ENCODE peak calls at places on chromosomes 11 and 22, in seven cellular contexts. D is cardiac fibroblast; A is stimulated activated naive CD8-positive, alpha-beta T cell treated with anti-CD3 and anti-CD28 coated beads, Interleukin-15, Interleukin-2, amounts not matched to agents 100 U/mL and 50 U/mL, for 24 hours; H is DMS 273 treated with DMSO at 0.1 percent for 48 hours; J is GM20000; O is fibroblast of the aortic adventitia; N is mesendoderm. Q is an unnamed sample.

GRCh38 chr11:112004389-112004788 is 20.8 kb upstream of the DLAT start:
- DNase-seq in D (no peak), A (peak), H (no peak), J (peak), O (no peak), N (peak), Q (no peak)

GRCh38 chr11:59610289-59610688 is 5.3 kb downstream of the OSBP start:
- DNase-seq in D (no peak), A (peak), H (no peak), J (no peak), O (no peak), N (no peak), Q (no peak)

GRCh38 chr22:36088292-36088691 is 59.7 kb upstream of the RBFOX2 start:
- DNase-seq in D (no peak), A (no peak), H (no peak), J (no peak), O (no peak), N (no peak), Q (no peak)

GRCh38 chr11:72235351-72236057 is 8.5 kb downstream of the PHOX2A start:
- DNase-seq in D (no peak), A (no peak), H (no peak), J (peak), O (no peak), N (no peak), Q (no peak)

GRCh38 chr22:24367841-24368240 is 59.6 kb upstream of the ADORA2A start:
- DNase-seq in D (peak), A (no peak), H (no peak), J (no peak), O (peak), N (no peak), Q (peak)

GRCh38 chr11:63667993-63668392 is 3.2 kb downstream of the ATL3 start:
- DNase-seq in D (peak), A (no peak), H (no peak), J (no peak), O (peak), N (peak), Q (peak)

GRCh38 chr22:17903564-17904295 is 120.6 kb downstream of the MICAL3 start:
- DNase-seq in D (no peak), A (no peak), H (no peak), J (no peak), O (no peak), N (no peak), Q (no peak)

GRCh38 chr11:18491924-18492323 is 34.8 kb downstream of the TSG101 start:
- DNase-seq in D (peak), A (no peak), H (no peak), J (no peak), O (no peak), N (no peak), Q (no peak)

Q was measured in AG10803.